ENCODE peak calls at places on chromosomes 1 and 21, in four cellular contexts. Y is suprapubic skin, K is foreskin keratinocyte, A is brain microvascular endothelial cell. H is an unnamed sample.

GRCh38 chr1:176638713-176639112 is 175.7 kb downstream of the PAPPA2 start:
- DNase-seq in A (no peak), K (no peak), Y (no peak), H (no peak)

GRCh38 chr1:176529395-176529794 is 66.4 kb downstream of the PAPPA2 start:
- DNase-seq in Y (no peak), A (no peak), K (no peak), H (no peak)

GRCh38 chr1:3669421-3669821 is 17.1 kb downstream of the TP73 start:
- DNase-seq in K (no peak), Y (peak), A (no peak), H (no peak)

GRCh38 chr1:176559474-176560390 is 96.8 kb downstream of the PAPPA2 start:
- DNase-seq in K (peak), Y (no peak), A (peak), H (no peak)

GRCh38 chr21:42062543-42063022 is 8.5 kb upstream of the UMODL1 start:
- DNase-seq in Y (no peak), K (no peak), A (no peak), H (no peak)

GRCh38 chr1:245810181-245810727 is 655.5 kb downstream of the KIF26B start:
- DNase-seq in Y (no peak), K (peak), A (no peak), H (no peak)

GRCh38 chr1:154925335-154926170 is 11.0 kb downstream of the PMVK start:
- DNase-seq in Y (no peak), A (no peak), K (peak), H (no peak)

GRCh38 chr1:227880342-227880924 is 65.0 kb downstream of the PRSS38 start:
- DNase-seq in A (no peak), K (no peak), Y (no peak), H (no peak)

GRCh38 chr1:78645728-78646127 is 3.9 kb upstream of the IFI44 start:
- DNase-seq in A (no peak), K (no peak), Y (no peak), H (no peak)

DNA sequence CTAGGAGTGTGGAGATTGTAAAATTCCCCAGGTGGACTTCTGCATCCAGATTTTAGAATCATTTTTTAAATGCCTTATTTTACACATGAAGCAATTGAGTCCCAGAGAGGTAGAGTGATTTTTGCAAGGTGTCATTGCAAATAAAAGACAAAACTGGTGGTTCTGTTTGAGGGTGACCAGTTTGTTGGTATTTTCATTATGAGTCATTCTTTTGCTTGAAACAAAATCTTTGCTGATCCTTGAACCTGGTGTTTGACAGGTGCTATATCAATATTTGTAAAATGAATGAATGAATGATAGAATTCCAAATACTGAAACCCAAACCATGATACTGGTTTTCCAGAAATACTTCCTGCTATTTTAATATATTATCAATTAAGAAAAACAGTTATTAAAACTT is 44.1 kb downstream of the TTC3 start:
- DNase-seq in K (no peak), A (no peak), Y (no peak), H (no peak)
- H3K27ac ChIP-seq in K (no peak), A (no peak), Y (no peak), H (no peak)

DNA sequence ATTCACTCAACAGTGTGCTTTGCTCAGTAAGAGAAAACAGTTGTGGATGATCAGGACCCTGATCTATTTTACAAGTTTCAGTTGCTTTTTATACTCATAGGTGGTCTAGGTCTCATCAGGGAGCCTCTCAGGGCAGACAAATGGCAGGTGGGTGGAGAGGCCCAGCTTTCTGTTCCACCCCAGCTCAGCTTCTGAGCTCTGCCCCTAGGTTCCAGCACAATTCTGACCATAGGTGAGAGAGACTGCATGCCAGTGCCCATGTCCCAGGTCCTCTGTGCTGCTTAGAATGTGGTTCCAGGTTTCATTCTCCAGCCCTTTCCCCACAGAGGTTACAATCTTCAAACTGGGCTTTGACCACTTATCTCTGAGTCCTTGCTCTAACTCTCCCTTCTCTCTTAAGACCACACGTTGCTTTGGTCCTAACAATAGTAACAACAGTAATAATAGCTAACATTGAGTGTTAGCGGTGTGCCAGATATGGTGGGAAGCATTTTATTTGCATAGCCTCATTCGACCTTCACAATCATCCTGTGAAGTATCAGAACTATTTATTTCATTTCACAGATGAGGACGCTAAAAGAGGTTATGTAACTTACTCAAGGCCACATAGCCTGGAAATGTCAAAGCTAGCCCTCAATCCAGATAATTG is 19.6 kb upstream of the DUSP10 start:
- DNase-seq in A (no peak), K (no peak), Y (no peak), H (no peak)
- H3K27ac ChIP-seq in A (no peak), K (no peak), Y (no peak), H (no peak)

DNA sequence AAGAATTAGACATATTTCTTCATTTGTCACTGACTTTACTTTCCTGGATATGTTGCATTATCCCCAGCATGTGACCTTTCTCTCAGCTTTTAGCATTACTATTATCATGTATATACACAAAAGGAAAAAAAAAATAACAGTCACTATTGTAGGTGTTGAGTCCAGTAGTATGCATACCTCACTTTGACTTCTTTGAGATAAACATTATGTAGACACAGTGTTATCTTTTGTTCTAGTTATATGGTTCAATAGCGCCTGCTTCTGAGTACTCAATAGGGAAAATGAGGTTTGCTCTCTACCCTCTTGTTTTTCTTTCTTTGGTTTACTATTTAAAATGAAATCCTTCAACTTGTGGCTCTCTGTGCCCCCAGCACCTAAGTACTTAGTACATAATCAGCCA is 409.6 kb upstream of the PKN2 start:
- DNase-seq in K (no peak), Y (no peak), A (no peak), H (no peak)
- H3K27ac ChIP-seq in K (no peak), Y (no peak), A (no peak), H (no peak)

GRCh38 chr21:34779860-34780259 is 111.1 kb downstream of the CLIC6 start:
- DNase-seq in Y (no peak), A (no peak), K (no peak), H (no peak)
- H3K27ac ChIP-seq in Y (no peak), A (no peak), K (no peak), H (no peak)

DNA sequence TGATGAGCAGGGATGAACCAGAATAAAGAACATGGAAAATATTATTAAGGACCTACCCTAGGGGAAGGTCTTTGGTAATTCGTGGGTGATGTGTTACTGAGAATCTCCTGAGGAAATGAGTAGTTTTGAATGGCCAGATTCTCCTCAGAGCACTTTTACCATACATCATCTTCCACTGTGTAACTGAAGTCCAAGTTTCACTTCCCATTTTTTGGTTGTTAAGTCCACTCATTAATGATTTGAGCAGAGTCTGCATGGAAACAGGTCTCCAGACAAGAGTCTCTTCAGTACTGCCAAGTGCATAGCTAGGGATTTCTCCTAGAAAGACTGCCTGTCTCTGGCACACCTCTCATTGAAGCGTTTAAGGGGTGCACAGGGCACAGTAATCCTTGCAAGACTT is 48.7 kb upstream of the PCP4 start:
- DNase-seq in A (no peak), Y (no peak), K (no peak), H (no peak)
- H3K27ac ChIP-seq in A (no peak), Y (no peak), K (no peak), H (no peak)

H was measured in ovary.